ENCODE peak calls at places on chromosomes 12 and 14, in nine cellular contexts. K, T, Q, H, L, J, F, P and N are unnamed samples.

GRCh38 chr14:100686858-100687257 is 39.8 kb upstream of the DLK1 start:
- DNase-seq in K (no peak), T (no peak), Q (no peak), H (no peak), L (no peak), J (no peak), F (no peak), P (no peak), N (no peak)

GRCh38 chr12:3527181-3527580 is 36.2 kb downstream of the PRMT8 start:
- DNase-seq in K (no peak), T (no peak), Q (no peak), H (no peak), L (no peak), J (peak), F (no peak), P (no peak), N (no peak)

GRCh38 chr14:91636604-91637003 is 95.3 kb downstream of the CATSPERB start:
- DNase-seq in K (no peak), T (no peak), Q (no peak), H (no peak), L (peak), J (peak), F (no peak), P (no peak), N (no peak)

GRCh38 chr14:95774265-95775160 is 60.6 kb upstream of the TCL1A start:
- DNase-seq in K (peak), T (peak), Q (peak), H (no peak), L (peak), J (peak), F (peak), P (peak), N (peak)

GRCh38 chr12:116299064-116299463 is 21.6 kb upstream of the MED13L start:
- DNase-seq in K (no peak), T (no peak), Q (no peak), H (no peak), L (no peak), J (no peak), F (no peak), P (no peak), N (no peak)

GRCh38 chr12:10632226-10632625 is 18.8 kb upstream of the MAGOHB start:
- DNase-seq in K (no peak), T (no peak), Q (no peak), H (no peak), L (peak), J (no peak), F (no peak), P (no peak), N (no peak)

GRCh38 chr12:94186461-94187237 is 38.3 kb downstream of the PLXNC1 start:
- DNase-seq in K (no peak), T (peak), Q (no peak), H (no peak), L (peak), J (peak), F (peak), P (no peak), N (peak)

GRCh38 chr14:51912112-51912786 is 51.8 kb downstream of the GNG2 start:
- DNase-seq in K (no peak), T (no peak), Q (no peak), H (no peak), L (no peak), J (no peak), F (no peak), P (no peak), N (no peak)

GRCh38 chr12:107118624-107119023 is 25.3 kb upstream of the CRY1 start:
- DNase-seq in K (no peak), T (no peak), Q (no peak), H (no peak), L (no peak), J (no peak), F (no peak), P (no peak), N (no peak)

GRCh38 chr12:57952766-57953165 is 11.4 kb downstream of the ATP23 start:
- DNase-seq in K (no peak), T (no peak), Q (no peak), H (no peak), L (no peak), J (no peak), F (no peak), P (no peak), N (no peak)